ENCODE peak calls at places on chromosome 16, in four cellular contexts. P is AG10803, Q is cardiac muscle cell, U is neural progenitor cell. Y is an unnamed sample.
A peak's percentile ranks its signal among the peaks of the same experiment; 100 is the strongest.

GRCh38 chr16:78523212-78523995 is 423.9 kb downstream of the WWOX start:
- DNase-seq in P (no peak), Q (no peak), U (no peak), Y (no peak)

GRCh38 chr16:78483124-78483992 is 383.9 kb downstream of the WWOX start:
- DNase-seq in P (no peak), Q (no peak), U (no peak), Y (no peak)

GRCh38 chr16:22945361-22945760 is 131.4 kb downstream of the HS3ST2 start:
- DNase-seq in P (no peak), Q (peak; percentile 2), U (no peak), Y (no peak)

GRCh38 chr16:79217375-79218011 is 383.0 kb downstream of the MAF start:
- DNase-seq in P (no peak), Q (no peak), U (no peak), Y (no peak)

GRCh38 chr16:70770968-70771552 is 29.9 kb downstream of the VAC14 start:
- DNase-seq in P (peak; percentile 48), Q (peak; percentile 62), U (peak; percentile 64), Y (peak; percentile 70)

GRCh38 chr16:78939600-78939999 is 660.9 kb downstream of the MAF start:
- DNase-seq in P (no peak), Q (no peak), U (no peak), Y (no peak)

GRCh38 chr16:55559933-55560516 is 6.5 kb upstream of the CAPNS2 start:
- DNase-seq in P (no peak), Q (no peak), U (no peak), Y (no peak)

GRCh38 chr16:7763111-7763510 is 430.5 kb downstream of the RBFOX1 start:
- DNase-seq in P (no peak), Q (no peak), U (no peak), Y (no peak)

GRCh38 chr16:62711797-62712196 is 675.6 kb upstream of the CDH8 start:
- DNase-seq in P (no peak), Q (no peak), U (peak; percentile 15), Y (no peak)

GRCh38 chr16:87948119-87948545 is 3.1 kb upstream of the BANP start:
- DNase-seq in P (no peak), Q (no peak), U (no peak), Y (no peak)

GRCh38 chr16:65315004-65315398 is 193.1 kb upstream of the CDH11 start:
- DNase-seq in P (no peak), Q (peak; percentile 66), U (peak; percentile 2), Y (no peak)

GRCh38 chr16:69610356-69610755 is 44.6 kb downstream of the NFAT5 start:
- DNase-seq in P (peak; percentile 64), Q (peak; percentile 11), U (peak; percentile 31), Y (no peak)

GRCh38 chr16:50593410-50594139 is 45.4 kb downstream of the NKD1 start:
- DNase-seq in P (no peak), Q (peak; percentile 59), U (peak; percentile 86), Y (no peak)

GRCh38 chr16:80058236-80058635 is 457.7 kb upstream of the MAF start:
- DNase-seq in P (peak; percentile 41), Q (peak; percentile 27), U (no peak), Y (no peak)

GRCh38 chr16:53950677-53951076 is 246.7 kb downstream of the FTO start:
- DNase-seq in P (no peak), Q (no peak), U (peak; percentile 23), Y (no peak)

GRCh38 chr16:54066451-54067056 is 220.0 kb downstream of the IRX3 start:
- DNase-seq in P (no peak), Q (no peak), U (no peak), Y (no peak)

GRCh38 chr16:85544668-85545067 is 68.5 kb upstream of the GSE1 start:
- DNase-seq in P (no peak), Q (no peak), U (no peak), Y (no peak)

GRCh38 chr16:75053791-75054555 is 55.1 kb downstream of the ZNRF1 start:
- DNase-seq in P (no peak), Q (no peak), U (no peak), Y (no peak)

GRCh38 chr16:66481943-66482390 is 54.9 kb downstream of the BEAN1 start:
- DNase-seq in P (no peak), Q (no peak), U (no peak), Y (no peak)

GRCh38 chr16:56547120-56547948 is 17.5 kb upstream of the MT4 start:
- DNase-seq in P (peak; percentile 66), Q (peak; percentile 49), U (peak; percentile 90), Y (no peak)

DNA sequence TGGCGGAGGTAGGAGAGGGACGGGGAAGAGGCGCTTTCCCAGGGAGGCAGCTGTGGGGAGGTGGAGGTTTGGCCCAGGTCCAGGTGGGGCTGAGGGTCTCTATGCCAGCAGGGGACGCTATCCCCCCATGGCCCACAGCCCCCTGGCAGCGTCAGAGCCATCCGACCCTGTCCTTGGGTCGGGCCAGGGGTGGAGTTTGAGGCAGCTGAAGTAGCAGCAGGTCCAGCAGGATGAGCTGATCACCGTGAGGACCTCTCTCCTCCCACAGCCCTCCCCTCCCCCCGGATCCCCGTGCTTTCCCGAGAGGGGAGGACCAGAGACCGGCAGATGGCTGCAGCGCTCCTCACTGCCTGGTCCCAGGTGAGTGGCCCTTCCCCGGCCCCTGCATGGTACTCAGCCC is 3.2 kb downstream of the ZNF205 start:
- DNase-seq in P (no peak), Q (no peak), U (no peak), Y (no peak)
- TF ChIP-seq CTCF in P (no peak), Q (no peak), U (peak; percentile 13), Y (no peak)

GRCh38 chr16:84502075-84502474 is 2.4 kb downstream of the MEAK7 start:
- DNase-seq in P (no peak), Q (no peak), U (no peak), Y (no peak)

GRCh38 chr16:84500531-84500930 is 3.9 kb downstream of the MEAK7 start:
- DNase-seq in P (no peak), Q (no peak), U (no peak), Y (no peak)

GRCh38 chr16:84499638-84500037 is 4.8 kb downstream of the MEAK7 start:
- DNase-seq in P (no peak), Q (no peak), U (no peak), Y (no peak)

GRCh38 chr16:84502581-84502980 is 1.9 kb downstream of the MEAK7 start:
- DNase-seq in P (peak; percentile 17), Q (no peak), U (no peak), Y (no peak)

GRCh38 chr16:84501077-84501735 is 3.3 kb downstream of the MEAK7 start:
- DNase-seq in P (peak; percentile 50), Q (peak; percentile 14), U (no peak), Y (no peak)
- TF ChIP-seq CTCF in P (no peak), Q (no peak), U (no peak), Y (no peak)

GRCh38 chr16:2047330-2048115 is at the start of the genes NTHL1 and TSC2:
- DNase-seq in P (peak; percentile 94), Q (peak; percentile 97), U (peak; percentile 99), Y (peak; percentile 100)
- TF ChIP-seq CTCF in P (peak; percentile 40), Q (peak; percentile 25), U (peak; percentile 25), Y (peak; percentile 1)

GRCh38 chr16:31073073-31073822 is 792 bp downstream of the ZNF668 start:
- DNase-seq in P (peak; percentile 90), Q (peak; percentile 94), U (peak; percentile 97), Y (peak; percentile 92)
- TF ChIP-seq CTCF in P (no peak), Q (no peak), U (no peak), Y (no peak)

DNA sequence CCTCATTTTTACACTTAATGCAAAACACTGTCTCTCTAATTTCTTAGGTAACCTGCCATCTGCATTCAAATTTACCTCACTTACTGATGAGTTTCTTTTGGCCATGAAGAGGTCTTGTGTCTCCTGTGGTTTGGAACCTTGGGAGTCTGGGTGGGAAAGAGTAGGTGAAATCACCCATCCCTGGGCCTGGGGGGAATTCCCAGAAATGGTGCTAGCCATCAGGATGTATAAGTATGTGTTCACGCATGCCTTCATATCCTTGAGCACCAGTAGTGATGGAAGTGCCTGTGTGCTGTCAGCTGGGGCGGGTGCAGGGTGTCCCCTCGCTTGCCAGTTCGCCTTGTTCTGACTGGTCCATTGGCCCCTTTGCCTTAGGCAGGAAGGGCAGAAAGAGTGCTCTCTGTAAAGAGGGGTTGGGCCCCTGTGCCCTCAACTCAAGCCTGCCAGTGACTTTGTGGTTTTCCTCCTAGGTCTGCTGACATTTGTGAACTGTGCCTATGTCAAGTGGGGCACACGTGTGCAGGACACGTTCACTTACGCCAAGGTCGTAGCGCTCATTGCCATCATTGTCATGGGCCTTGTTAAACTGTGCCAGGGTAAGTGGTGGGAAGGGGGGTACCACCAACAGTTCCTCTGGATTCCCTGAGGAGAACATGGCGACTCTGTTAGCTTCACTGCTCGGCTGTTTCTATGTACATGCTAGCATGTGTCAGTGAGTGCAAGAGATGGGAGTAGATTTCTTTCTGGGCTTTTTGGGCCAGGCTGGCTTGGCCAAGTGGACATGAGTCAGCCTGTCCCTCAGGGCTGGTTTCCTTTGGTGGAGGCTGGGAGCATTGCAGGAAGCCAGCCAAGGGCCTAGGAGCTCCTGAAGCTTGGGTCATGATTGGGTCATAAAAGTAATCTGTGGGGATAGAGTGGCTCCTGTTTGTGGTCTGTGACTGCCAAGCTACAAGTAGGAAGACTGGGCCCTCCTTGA is 23.2 kb downstream of the SLC7A6OS start:
- DNase-seq in P (peak; percentile 93), Q (peak; percentile 89), U (no peak), Y (no peak)
- TF ChIP-seq CTCF in P (no peak), Q (no peak), U (no peak), Y (no peak)

GRCh38 chr16:9258423-9259051 is 167.1 kb downstream of the HAPSTR1 start:
- DNase-seq in P (no peak), Q (peak; percentile 2), U (peak; percentile 80), Y (peak; percentile 66)
- TF ChIP-seq CTCF in P (peak; percentile 53), Q (peak; percentile 45), U (peak; percentile 92), Y (peak; percentile 68)

DNA sequence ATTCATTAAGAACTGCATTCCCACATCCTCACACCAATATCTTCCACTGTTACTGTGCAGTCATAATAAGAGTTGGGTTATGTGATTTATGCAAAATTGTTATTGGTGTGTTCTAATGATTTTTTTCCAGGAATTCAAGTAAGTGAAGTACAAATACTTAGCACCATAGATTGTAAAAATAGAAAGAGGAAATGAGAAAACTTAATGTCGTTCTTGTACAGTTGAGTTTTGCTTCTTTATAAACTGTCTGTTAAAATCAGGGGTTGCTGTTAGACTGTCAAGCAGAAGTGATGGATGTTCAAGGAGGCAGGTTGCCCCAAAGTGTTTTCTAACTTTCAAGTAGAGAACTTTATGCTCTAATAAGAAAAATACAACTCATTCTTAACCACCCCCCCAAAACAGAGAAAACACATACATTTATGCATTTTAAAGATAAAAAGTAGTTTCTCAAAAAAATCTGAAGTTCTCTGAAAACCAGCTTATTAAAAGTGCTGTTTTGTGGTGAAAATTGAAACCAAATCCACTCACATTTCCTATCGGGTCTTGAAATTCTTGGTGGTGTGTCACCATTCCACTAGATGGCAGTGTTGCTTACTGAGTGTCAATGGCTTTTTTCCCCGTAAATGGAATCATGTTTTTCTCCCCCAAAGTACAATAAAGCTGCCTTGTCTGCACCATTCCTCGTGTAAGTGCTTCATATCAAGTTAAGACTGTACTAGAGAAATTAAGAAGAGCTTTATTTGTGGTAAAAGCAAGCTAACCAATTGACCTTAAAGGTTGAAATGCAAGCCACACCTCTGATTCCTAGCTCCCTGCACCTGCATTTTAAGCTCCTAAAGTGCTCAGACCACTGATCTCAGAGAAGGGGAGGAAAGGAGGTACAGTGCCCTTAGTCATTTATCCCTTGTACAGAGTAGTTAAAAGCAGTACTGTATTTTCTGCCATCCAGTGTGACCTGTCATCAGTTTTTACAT is 4.7 kb upstream of the IGSF6 start:
- DNase-seq in P (peak; percentile 63), Q (peak; percentile 74), U (peak; percentile 78), Y (peak; percentile 73)
- TF ChIP-seq CTCF in P (peak; percentile 94), Q (peak; percentile 86), U (peak; percentile 93), Y (peak; percentile 71)